ENCODE peak calls at places on chromosomes 2 and 18, in four cellular contexts. Z is NCI-H1694, J is Caki2, H is kidney glomerular epithelial cell. C is an unnamed sample.

GRCh38 chr2:112463256-112463655 is 18.7 kb upstream of the TTL start:
- DNase-seq in Z (no peak), J (no peak), H (no peak), C (no peak)

GRCh38 chr18:47605093-47605492 is 325.4 kb downstream of the SMAD2 start:
- DNase-seq in Z (no peak), J (no peak), H (no peak), C (no peak)

GRCh38 chr2:149375801-149376349 is 45.5 kb downstream of the LYPD6 start:
- DNase-seq in Z (no peak), J (no peak), H (no peak), C (no peak)

GRCh38 chr18:10488022-10488421 is 33.6 kb downstream of the APCDD1 start:
- DNase-seq in Z (no peak), J (no peak), H (no peak), C (no peak)

GRCh38 chr18:36756262-36756661 is 72.5 kb downstream of the TPGS2 start:
- DNase-seq in Z (peak), J (no peak), H (no peak), C (no peak)

GRCh38 chr2:237530472-237531433 is 35.6 kb upstream of the PRLH start:
- DNase-seq in Z (no peak), J (no peak), H (no peak), C (no peak)

GRCh38 chr2:205283721-205284270 is 398.5 kb upstream of the NRP2 start:
- DNase-seq in Z (no peak), J (no peak), H (no peak), C (no peak)

GRCh38 chr18:12432881-12433280 is 25.2 kb downstream of the PRELID3A start:
- DNase-seq in Z (no peak), J (no peak), H (no peak), C (no peak)

GRCh38 chr2:128348505-128349065 is 29.9 kb upstream of the HS6ST1 start:
- DNase-seq in Z (no peak), J (no peak), H (no peak), C (no peak)

C was measured in ACHN.